ENCODE peak calls at places on chromosome 21, in five cellular contexts. N, P, Y, R and M are unnamed samples.

GRCh38 chr21:34836103-34836932 is 167.5 kb downstream of the CLIC6 start:
- DNase-seq in Y (no peak), P (peak), R (peak), N (peak), M (no peak)

GRCh38 chr21:35575280-35575915 is 484.9 kb downstream of the SETD4 start:
- DNase-seq in Y (no peak), R (peak), P (no peak), N (no peak), M (no peak)

GRCh38 chr21:39867198-39867650 is at the start of gene PCP4:
- DNase-seq in Y (peak), R (no peak), P (peak), N (peak), M (peak)

GRCh38 chr21:43934116-43934515 is 69.1 kb downstream of the AGPAT3 start:
- DNase-seq in N (no peak), P (no peak), Y (no peak), R (no peak), M (no peak)

GRCh38 chr21:35571910-35572309 is 488.4 kb downstream of the SETD4 start:
- DNase-seq in N (no peak), R (no peak), Y (no peak), P (no peak), M (no peak)

GRCh38 chr21:41603476-41603875 is 95.5 kb upstream of the TMPRSS2 start:
- DNase-seq in P (no peak), R (no peak), N (no peak), Y (no peak), M (no peak)

GRCh38 chr21:41477641-41478318 is 30.2 kb downstream of the TMPRSS2 start:
- DNase-seq in R (no peak), Y (no peak), P (no peak), N (no peak), M (peak)

GRCh38 chr21:36723371-36723881 is 24.5 kb downstream of the SIM2 start:
- DNase-seq in P (no peak), N (no peak), R (no peak), Y (no peak), M (no peak)

GRCh38 chr21:42585881-42586280 is 67.5 kb upstream of the PDE9A start:
- DNase-seq in Y (no peak), N (no peak), R (no peak), P (no peak), M (no peak)

GRCh38 chr21:34596561-34597271 is 18.2 kb downstream of the RCAN1 start:
- DNase-seq in N (no peak), P (no peak), R (no peak), Y (no peak), M (peak)

GRCh38 chr21:34351786-34352241 is 12.0 kb upstream of the KCNE2 start:
- DNase-seq in N (peak), P (peak), R (peak), Y (peak), M (no peak)

GRCh38 chr21:43627527-43627926 is 31.8 kb downstream of the HSF2BP start:
- DNase-seq in P (no peak), R (no peak), Y (no peak), N (no peak), M (no peak)

GRCh38 chr21:33854604-33855003 is 61.0 kb downstream of the ATP5PO start:
- DNase-seq in N (peak), P (peak), Y (no peak), R (no peak), M (no peak)

GRCh38 chr21:44526096-44526997 is 13.6 kb downstream of the KRTAP10-1 start:
- DNase-seq in Y (no peak), R (no peak), P (no peak), N (peak), M (no peak)

GRCh38 chr21:42317826-42318746 is 2.9 kb upstream of the TFF3 start:
- DNase-seq in Y (no peak), N (no peak), R (no peak), P (no peak), M (no peak)

GRCh38 chr21:43734830-43735229 is 15.9 kb downstream of the PDXK start:
- DNase-seq in P (no peak), N (no peak), R (peak), Y (no peak), M (no peak)

GRCh38 chr21:29601072-29601471 is 302.4 kb downstream of the BACH1 start:
- DNase-seq in R (no peak), P (no peak), N (no peak), Y (no peak), M (no peak)

GRCh38 chr21:34582506-34583150 is 32.3 kb downstream of the RCAN1 start:
- DNase-seq in N (peak), P (peak), Y (peak), R (peak), M (no peak)

GRCh38 chr21:32206631-32207030 is 72.2 kb downstream of the MIS18A start:
- DNase-seq in R (no peak), N (no peak), P (no peak), Y (no peak), M (no peak)

GRCh38 chr21:36665806-36666205 is 33.1 kb upstream of the SIM2 start:
- DNase-seq in R (no peak), P (no peak), Y (no peak), N (no peak), M (no peak)

DNA sequence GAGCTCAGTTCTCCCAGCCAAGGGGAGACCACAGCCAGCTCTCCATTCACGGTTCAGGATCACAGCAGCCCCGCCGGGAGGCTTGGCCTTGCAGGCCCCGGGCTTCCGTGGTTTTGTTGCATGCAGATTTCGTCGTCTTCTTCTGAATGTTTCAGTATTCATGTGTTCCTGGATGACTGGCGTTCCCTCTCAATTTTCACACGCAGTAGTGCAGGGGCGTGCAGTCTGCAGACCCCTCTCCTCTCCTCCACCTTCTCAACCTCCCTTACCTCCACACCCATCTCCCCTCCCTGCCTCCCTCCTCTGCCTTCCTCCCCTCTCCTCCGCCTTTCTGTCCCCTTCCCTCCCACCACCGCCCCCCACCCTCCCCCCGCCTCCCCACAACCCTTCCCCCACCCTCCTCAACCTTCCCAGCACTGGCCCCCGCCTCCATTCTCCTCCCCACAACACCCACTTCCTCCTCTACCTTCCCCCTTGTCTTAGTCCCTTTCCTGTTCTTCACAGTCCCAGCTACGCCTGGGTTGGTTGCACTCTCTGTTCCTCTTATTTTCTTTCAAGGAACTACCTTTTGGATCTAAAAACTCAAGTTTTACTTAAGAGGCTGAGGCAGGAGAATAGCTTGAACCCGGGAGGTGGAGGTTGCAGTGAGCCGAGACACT is 8.4 kb upstream of the SLC19A1 start:
- DNase-seq in R (no peak), N (no peak), Y (no peak), P (no peak), M (no peak)
- TF ChIP-seq CEBPB in R (no peak), N (no peak), Y (no peak), P (no peak), M (no peak)

GRCh38 chr21:37757631-37758376 is 158.5 kb downstream of the KCNJ6 start:
- DNase-seq in N (no peak), R (no peak), Y (no peak), P (no peak), M (no peak)

GRCh38 chr21:37763298-37763697 is 153.0 kb downstream of the KCNJ6 start:
- DNase-seq in R (no peak), P (no peak), N (no peak), Y (no peak), M (no peak)

GRCh38 chr21:37759777-37760176 is 156.5 kb downstream of the KCNJ6 start:
- DNase-seq in Y (no peak), R (no peak), N (no peak), P (no peak), M (no peak)

GRCh38 chr21:37762606-37763005 is 153.7 kb downstream of the KCNJ6 start:
- DNase-seq in Y (no peak), N (no peak), R (no peak), P (no peak), M (no peak)

DNA sequence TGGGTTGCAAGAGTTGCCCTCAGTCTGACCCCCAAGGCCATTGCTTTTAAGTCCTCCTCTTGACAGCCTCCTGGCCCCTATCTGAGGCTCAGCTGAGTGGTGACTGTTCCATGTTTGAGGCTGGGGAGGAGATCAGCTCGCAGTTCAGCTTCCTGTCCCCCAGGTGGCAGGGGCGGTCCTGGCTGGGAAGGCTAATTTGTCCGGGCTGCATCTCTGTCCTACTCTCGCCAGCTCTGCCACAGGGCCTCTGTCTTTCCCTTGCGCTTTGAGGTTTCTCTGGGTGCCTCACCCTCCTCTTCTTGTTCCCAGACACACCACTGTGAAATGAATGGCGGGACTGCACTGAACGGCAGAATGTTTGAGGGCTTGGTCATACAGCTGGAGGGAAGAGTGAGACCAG is 157.3 kb downstream of the KCNJ6 start:
- DNase-seq in Y (peak), P (peak), N (peak), R (peak), M (peak)
- TF ChIP-seq MAFK in Y (no peak), P (no peak), N (no peak), R (no peak), M (no peak)

DNA sequence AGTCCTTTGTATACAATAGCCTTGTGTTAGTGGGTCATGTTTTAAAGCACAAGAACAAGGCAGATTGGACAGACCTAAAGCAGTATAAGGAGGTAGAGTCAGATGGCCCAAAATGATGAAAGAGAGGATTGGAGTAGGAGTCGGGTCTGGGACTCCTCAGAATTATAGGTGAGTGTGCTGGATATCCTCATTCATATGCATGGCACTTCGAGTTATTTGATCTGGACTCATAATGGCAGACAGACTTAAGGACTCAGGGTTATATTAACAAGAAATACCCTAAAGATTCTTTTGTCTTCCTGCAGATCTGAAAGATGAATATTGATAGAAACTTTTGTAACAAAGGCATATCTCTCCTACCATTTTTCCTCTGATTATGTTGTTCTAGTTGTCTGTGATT is 92.7 kb downstream of the GABPA start:
- DNase-seq in Y (no peak), N (no peak), R (no peak), P (no peak), M (no peak)
- TF ChIP-seq CEBPB in Y (no peak), N (no peak), R (no peak), P (no peak), M (no peak)

DNA sequence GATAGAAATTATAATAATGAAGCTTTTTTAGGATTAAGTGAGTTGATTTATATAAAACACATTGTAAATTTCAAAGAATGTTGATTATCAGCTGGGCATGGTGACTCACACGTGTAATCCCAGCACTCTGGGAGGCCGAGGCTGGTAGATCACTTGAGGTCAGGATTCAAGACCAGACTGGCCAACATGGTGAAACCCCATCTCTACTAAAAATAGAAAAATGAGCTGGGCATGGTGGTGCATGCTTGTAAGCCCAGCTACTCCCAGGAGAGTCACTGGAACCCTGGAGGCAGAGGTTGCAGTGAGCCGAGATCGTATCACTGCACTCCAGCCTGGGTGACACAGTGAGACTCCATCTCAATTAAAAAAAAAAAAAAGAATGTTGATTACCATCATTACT is 18.4 kb downstream of the ADAMTS1 start:
- DNase-seq in P (no peak), R (no peak), Y (no peak), N (no peak), M (no peak)
- TF ChIP-seq MAFK in P (no peak), R (no peak), Y (no peak), N (no peak), M (no peak)

GRCh38 chr21:15001113-15001512 is 63.7 kb downstream of the NRIP1 start:
- DNase-seq in R (no peak), P (no peak), Y (no peak), N (no peak), M (no peak)

GRCh38 chr21:14993072-14993471 is 71.7 kb downstream of the NRIP1 start:
- DNase-seq in Y (no peak), N (no peak), R (peak), P (no peak), M (no peak)

GRCh38 chr21:15000076-15000475 is 64.7 kb downstream of the NRIP1 start:
- DNase-seq in N (no peak), Y (no peak), R (peak), P (no peak), M (no peak)

GRCh38 chr21:14991957-14992356 is 72.8 kb downstream of the NRIP1 start:
- DNase-seq in N (no peak), Y (no peak), R (no peak), P (no peak), M (no peak)

DNA sequence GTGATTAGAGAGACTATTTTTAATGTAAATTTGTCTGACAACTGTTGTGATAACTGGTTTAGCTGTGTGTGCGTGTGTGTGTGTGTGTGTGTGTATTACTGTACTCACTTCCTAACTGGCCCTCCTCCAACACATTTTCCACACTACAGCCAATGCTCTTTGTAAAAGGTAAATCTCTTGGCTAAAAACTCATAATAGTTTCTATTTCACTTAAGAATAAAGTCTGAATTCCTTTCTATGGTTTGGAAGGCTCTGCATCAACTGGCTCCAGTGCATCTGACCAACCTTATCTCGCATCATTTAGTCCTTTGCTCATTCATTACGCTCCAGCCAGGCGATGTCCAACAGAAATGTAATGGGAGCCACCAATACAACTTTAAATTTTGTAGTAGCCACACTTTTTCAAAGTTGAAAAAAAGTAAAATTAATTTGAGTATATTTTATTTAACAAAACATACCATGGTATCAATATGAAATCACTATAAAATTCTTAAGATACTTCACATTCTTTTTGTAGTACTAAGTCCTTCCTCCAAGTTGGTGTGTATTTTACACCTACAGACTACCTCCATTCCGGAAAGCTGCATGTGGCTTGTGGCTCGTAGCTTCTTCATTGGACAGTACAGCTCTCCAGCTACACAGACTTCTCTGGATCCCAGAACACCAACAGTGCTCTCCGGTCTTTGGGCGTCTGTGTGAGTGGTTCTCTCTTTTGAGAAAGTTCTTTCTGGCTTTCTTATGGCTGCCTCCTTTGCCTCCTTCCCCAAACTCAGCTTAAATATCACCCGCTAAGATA is 68.9 kb downstream of the NRIP1 start:
- DNase-seq in P (peak), N (no peak), Y (no peak), R (peak), M (no peak)
- TF ChIP-seq CEBPB in P (no peak), N (no peak), Y (no peak), R (no peak), M (no peak)

GRCh38 chr21:38179504-38179900 is 77.3 kb upstream of the KCNJ15 start:
- DNase-seq in N (no peak), Y (no peak), P (no peak), R (peak), M (no peak)

GRCh38 chr21:38182370-38182985 is 74.3 kb upstream of the KCNJ15 start:
- DNase-seq in R (no peak), Y (no peak), P (no peak), N (no peak), M (no peak)

GRCh38 chr21:38178653-38179503 is 77.9 kb upstream of the KCNJ15 start:
- DNase-seq in N (no peak), P (no peak), R (no peak), Y (no peak), M (no peak)

GRCh38 chr21:38177919-38178652 is 78.7 kb upstream of the KCNJ15 start:
- DNase-seq in P (no peak), Y (no peak), R (no peak), N (no peak), M (no peak)

DNA sequence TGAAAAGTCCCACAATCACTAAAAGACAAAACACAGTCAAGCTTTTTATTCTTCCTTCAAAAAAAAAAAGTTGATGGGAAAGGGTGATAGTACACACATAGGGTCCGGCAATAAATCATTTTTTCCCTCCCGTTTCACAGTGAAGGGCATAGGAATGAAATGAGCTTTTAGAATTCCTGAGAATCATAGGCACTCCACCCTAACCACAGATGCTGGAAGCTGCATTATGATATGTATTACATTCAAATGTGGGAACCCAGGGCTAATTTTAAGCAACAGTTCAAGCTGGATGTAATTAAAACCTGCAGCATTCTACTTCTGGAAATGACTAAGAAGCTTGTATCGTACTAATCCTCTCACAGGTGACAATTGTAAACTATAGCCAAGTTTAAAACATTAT is 75.7 kb upstream of the KCNJ15 start:
- DNase-seq in Y (no peak), N (no peak), P (no peak), R (no peak), M (no peak)
- TF ChIP-seq MAFK in Y (no peak), N (no peak), P (no peak), R (no peak), M (no peak)

GRCh38 chr21:46622226-46622625 is 13.2 kb upstream of the PRMT2 start:
- DNase-seq in P (no peak), R (no peak), Y (no peak), N (peak), M (no peak)
- TF ChIP-seq CEBPB in P (no peak), R (no peak), Y (no peak), N (no peak), M (no peak)

GRCh38 chr21:15999741-16000140 is 270.0 kb downstream of the USP25 start:
- DNase-seq in Y (no peak), P (no peak), R (no peak), N (no peak), M (no peak)

GRCh38 chr21:16007933-16008332 is 278.2 kb downstream of the USP25 start:
- DNase-seq in R (peak), P (no peak), N (no peak), Y (no peak), M (no peak)

GRCh38 chr21:16004121-16004520 is 274.3 kb downstream of the USP25 start:
- DNase-seq in P (no peak), N (no peak), Y (no peak), R (peak), M (no peak)

GRCh38 chr21:16004523-16004922 is 274.7 kb downstream of the USP25 start:
- DNase-seq in P (no peak), Y (no peak), N (no peak), R (no peak), M (no peak)

GRCh38 chr21:16002872-16003466 is 273.2 kb downstream of the USP25 start:
- DNase-seq in P (peak), Y (no peak), N (no peak), R (peak), M (no peak)
- TF ChIP-seq MAFK in P (no peak), Y (no peak), N (no peak), R (no peak), M (no peak)

DNA sequence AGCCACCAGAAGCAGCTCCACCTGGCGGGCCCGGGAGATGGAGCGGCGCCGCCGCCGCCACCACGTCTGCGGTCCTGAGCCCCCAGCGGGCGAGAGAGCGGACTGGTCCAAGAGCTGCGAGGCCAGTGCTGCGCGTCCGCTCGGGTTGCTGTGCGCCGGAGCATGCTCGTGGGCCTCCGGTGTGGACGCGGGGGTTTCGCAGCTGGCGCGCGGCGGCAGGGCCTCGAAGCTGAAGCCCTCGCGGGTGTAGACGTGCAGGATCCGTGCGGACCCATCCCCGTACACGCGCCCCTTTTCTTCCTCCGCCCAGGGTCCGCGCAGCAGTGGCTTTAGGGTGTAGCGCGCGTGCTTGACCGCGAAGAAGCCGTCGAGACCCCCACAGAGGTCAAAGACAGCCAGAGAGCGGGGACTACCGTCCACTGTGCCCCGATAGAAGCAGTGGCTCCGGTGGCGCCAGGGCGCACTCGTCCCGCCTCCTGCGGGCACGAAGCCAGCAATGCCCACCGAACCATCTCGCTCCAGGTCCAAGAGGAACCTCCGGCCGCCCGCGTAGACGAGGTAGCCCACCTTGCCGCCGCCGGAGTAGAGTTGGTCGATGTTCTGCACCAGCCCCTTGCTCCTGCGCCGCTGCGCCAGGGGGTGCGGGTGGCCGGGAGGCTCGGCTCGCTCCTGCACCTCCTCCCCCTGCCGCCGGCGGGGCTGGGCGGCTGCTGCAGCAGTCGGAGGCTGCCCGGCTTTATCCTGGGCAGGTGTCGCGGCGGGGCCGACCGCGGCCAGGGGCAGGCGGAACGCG is 1.1 kb downstream of the ADAMTS5 start:
- DNase-seq in Y (no peak), N (no peak), P (no peak), R (peak), M (peak)
- TF ChIP-seq CEBPB in Y (no peak), N (no peak), P (no peak), R (no peak), M (no peak)